ENCODE peak calls at places on chromosome 1, in seven cellular contexts. I is Calu3; F is GM23338; R is T-cell; H is NAMALWA; A is CD8-positive, alpha-beta memory T cell; B is GM04504. P is an unnamed sample.

GRCh38 chr1:34908369-34908768 is 21.1 kb downstream of the DLGAP3 start:
- DNase-seq in I (no peak), F (no peak), R (no peak), H (no peak), A (no peak), B (no peak), P (no peak)

GRCh38 chr1:41444246-41444645 is 40.2 kb downstream of the EDN2 start:
- DNase-seq in I (no peak), F (no peak), R (no peak), H (peak), A (no peak), B (no peak), P (peak)

GRCh38 chr1:6360517-6360916 is 33.0 kb downstream of the ACOT7 start:
- DNase-seq in I (no peak), F (no peak), R (no peak), H (peak), A (no peak), B (no peak), P (no peak)

GRCh38 chr1:231487019-231487418 is 41.5 kb upstream of the TSNAX start:
- DNase-seq in I (no peak), F (no peak), R (no peak), H (no peak), A (no peak), B (no peak), P (peak)

GRCh38 chr1:3352084-3352951 is 102.1 kb upstream of the ARHGEF16 start:
- DNase-seq in I (no peak), F (peak), R (no peak), H (no peak), A (no peak), B (peak), P (no peak)

GRCh38 chr1:146051452-146051852 is 29.9 kb upstream of the HJV start:
- DNase-seq in I (no peak), F (no peak), R (no peak), H (no peak), A (peak), B (no peak), P (no peak)

GRCh38 chr1:178134061-178134460 is 40.2 kb downstream of the RASAL2 start:
- DNase-seq in I (no peak), F (no peak), R (no peak), H (no peak), A (no peak), B (peak), P (peak)

GRCh38 chr1:174352883-174353608 is 94.7 kb upstream of the GPR52 start:
- DNase-seq in I (no peak), F (no peak), R (no peak), H (no peak), A (no peak), B (no peak), P (no peak)

P was measured in NB4.